ENCODE peak calls at places on chromosomes 4 and X, in ten cellular contexts. R is activated T-helper 17 cell treated with anti-CD3 and anti-CD28 coated beads, Interleukin-2, amount 50 U/mL, for 72 hours; I is stimulated activated effector memory CD8-positive, alpha-beta T cell treated with anti-CD3 and anti-CD28 coated beads, Interleukin-12 subunit alpha, Interleukin-12 subunit beta, amount 100 ng/mL, for 72 hours; N is naive thymus-derived CD8-positive, alpha-beta T cell; K is left cardiac atrium; G is activated CD8-positive, alpha-beta T cell treated with anti-CD3 and anti-CD28 coated beads for 36 hours; H is esophagus mucosa; C is upper lobe of left lung; Q is stimulated activated naive B cell treated with anti-CD40 and anti-IgM and Interleukin-4, amounts not matched to agents 10 μg/mL and 1 μg/mL and 100 μg/mL, for 72 hours; V is T-helper 17 cell. P is an unnamed sample.

GRCh38 chrX:3518870-3519269 is 172.4 kb upstream of the MXRA5 start:
- ATAC-seq in R (no peak), I (no peak), N (no peak), K (peak), G (no peak), H (peak), C (peak), Q (no peak), V (no peak), P (no peak)

GRCh38 chr4:185740471-185740873 is 71.5 kb downstream of the SORBS2 start:
- ATAC-seq in R (no peak), I (no peak), N (no peak), K (no peak), G (no peak), H (no peak), C (no peak), Q (no peak), V (no peak), P (no peak)

GRCh38 chr4:22502895-22503814 is 12.7 kb downstream of the ADGRA3 start:
- ATAC-seq in R (no peak), I (no peak), N (no peak), K (no peak), G (no peak), H (no peak), C (no peak), Q (no peak), V (no peak), P (no peak)

GRCh38 chrX:71632923-71633657 is 14.8 kb upstream of the CXCR3 start:
- ATAC-seq in R (no peak), I (no peak), N (no peak), K (no peak), G (no peak), H (no peak), C (no peak), Q (peak), V (no peak), P (peak)

GRCh38 chrX:20571611-20572010 is 304.9 kb upstream of the RPS6KA3 start:
- ATAC-seq in R (no peak), I (no peak), N (no peak), K (no peak), G (no peak), H (no peak), C (no peak), Q (no peak), V (no peak), P (no peak)

GRCh38 chr4:157818946-157819692 is 353.7 kb downstream of the GASK1B start:
- ATAC-seq in R (no peak), I (peak), N (no peak), K (no peak), G (no peak), H (no peak), C (peak), Q (no peak), V (no peak), P (peak)

GRCh38 chr4:20618010-20618409 is 82.2 kb upstream of the PACRGL start:
- ATAC-seq in R (no peak), I (no peak), N (no peak), K (peak), G (no peak), H (no peak), C (peak), Q (no peak), V (no peak), P (no peak)

GRCh38 chr4:5638316-5638715 is 70.0 kb downstream of the EVC2 start:
- ATAC-seq in R (no peak), I (no peak), N (no peak), K (no peak), G (no peak), H (no peak), C (no peak), Q (no peak), V (no peak), P (no peak)

GRCh38 chr4:61877893-61878292 is 677.8 kb downstream of the ADGRL3 start:
- ATAC-seq in R (peak), I (peak), N (no peak), K (no peak), G (peak), H (no peak), C (no peak), Q (no peak), V (no peak), P (no peak)

GRCh38 chrX:38038501-38038900 is 32.1 kb downstream of the SYTL5 start:
- ATAC-seq in R (peak), I (peak), N (no peak), K (no peak), G (no peak), H (no peak), C (no peak), Q (no peak), V (peak), P (no peak)

GRCh38 chr4:186946140-186946539 is 222.5 kb upstream of the FAT1 start:
- ATAC-seq in R (no peak), I (no peak), N (no peak), K (no peak), G (no peak), H (no peak), C (no peak), Q (no peak), V (no peak), P (no peak)

GRCh38 chr4:185792384-185793146 is 19.4 kb downstream of the SORBS2 start:
- ATAC-seq in R (no peak), I (no peak), N (no peak), K (no peak), G (no peak), H (no peak), C (no peak), Q (no peak), V (no peak), P (no peak)

GRCh38 chr4:153713840-153714239 is 29.8 kb downstream of the TLR2 start:
- ATAC-seq in R (no peak), I (no peak), N (no peak), K (no peak), G (no peak), H (peak), C (no peak), Q (peak), V (no peak), P (no peak)

GRCh38 chr4:120132935-120133334 is 66.3 kb upstream of the MAD2L1 start:
- ATAC-seq in R (no peak), I (no peak), N (no peak), K (no peak), G (no peak), H (no peak), C (no peak), Q (no peak), V (no peak), P (no peak)

GRCh38 chr4:6658204-6658585 is 17.7 kb downstream of the MRFAP1 start:
- ATAC-seq in R (peak), I (no peak), N (peak), K (peak), G (no peak), H (no peak), C (peak), Q (peak), V (no peak), P (no peak)

GRCh38 chr4:85686398-85686797 is 211.4 kb downstream of the ARHGAP24 start:
- ATAC-seq in R (no peak), I (no peak), N (no peak), K (no peak), G (no peak), H (no peak), C (no peak), Q (no peak), V (no peak), P (no peak)

GRCh38 chr4:11824557-11824956 is 395.9 kb upstream of the HS3ST1 start:
- ATAC-seq in R (no peak), I (no peak), N (no peak), K (no peak), G (no peak), H (no peak), C (no peak), Q (no peak), V (no peak), P (no peak)

GRCh38 chr4:56655627-56656345 is 25.3 kb downstream of the HOPX start:
- ATAC-seq in R (peak), I (peak), N (peak), K (peak), G (peak), H (peak), C (peak), Q (peak), V (peak), P (peak)

GRCh38 chr4:23005691-23006090 is 313.0 kb downstream of the GBA3 start:
- ATAC-seq in R (no peak), I (no peak), N (no peak), K (no peak), G (no peak), H (no peak), C (no peak), Q (no peak), V (no peak), P (no peak)

GRCh38 chrX:102837843-102838242 is 99.2 kb upstream of the RAB40AL start:
- ATAC-seq in R (no peak), I (no peak), N (no peak), K (no peak), G (no peak), H (no peak), C (no peak), Q (no peak), V (no peak), P (no peak)

GRCh38 chrX:18951032-18951431 is 32.9 kb downstream of the PHKA2 start:
- ATAC-seq in R (no peak), I (no peak), N (no peak), K (no peak), G (no peak), H (no peak), C (no peak), Q (no peak), V (no peak), P (no peak)

P was measured in stimulated activated memory B cell treated with anti-CD40 and anti-IgM and Interleukin-4, amounts not matched to agents 10 μg/mL and 1 μg/mL and 100 μg/mL, for 72 hours.